ENCODE peak calls at places on chromosomes 11 and 22, in five cellular contexts. O, H, C, M and G are unnamed samples.

GRCh38 chr11:133821776-133822175 is 23.5 kb downstream of the SPATA19 start:
- DNase-seq in C (peak), M (peak), H (peak), O (no peak), G (peak)

GRCh38 chr11:44017443-44018126 is 30.2 kb upstream of the ACCSL start:
- DNase-seq in M (no peak), C (no peak), H (peak), O (no peak), G (no peak)

GRCh38 chr11:12606597-12606996 is 67.6 kb upstream of the TEAD1 start:
- DNase-seq in M (no peak), H (no peak), O (no peak), C (no peak), G (no peak)

GRCh38 chr11:123249354-123249753 is 54.3 kb upstream of the CLMP start:
- DNase-seq in C (no peak), O (no peak), M (no peak), H (no peak), G (no peak)

GRCh38 chr11:131038597-131038996 is 122.3 kb upstream of the SNX19 start:
- DNase-seq in O (no peak), M (no peak), C (peak), H (no peak), G (no peak)

GRCh38 chr11:102776454-102776853 is 4.0 kb downstream of the MMP10 start:
- DNase-seq in O (no peak), C (no peak), H (no peak), M (no peak), G (no peak)

GRCh38 chr11:10051868-10052586 is 242.0 kb downstream of the SBF2 start:
- DNase-seq in H (no peak), M (no peak), O (no peak), C (no peak), G (no peak)

GRCh38 chr11:35151241-35151640 is 12.3 kb downstream of the CD44 start:
- DNase-seq in C (no peak), O (no peak), M (no peak), H (no peak), G (no peak)

GRCh38 chr22:48354082-48354481 is 1473.6 kb downstream of the BRD1 start:
- DNase-seq in O (no peak), H (no peak), C (no peak), M (no peak), G (no peak)

GRCh38 chr11:46912526-46913150 is 5.7 kb downstream of the LRP4 start:
- DNase-seq in O (no peak), M (no peak), H (no peak), C (no peak), G (no peak)

GRCh38 chr11:119057000-119057769 is at the start of gene HYOU1:
- DNase-seq in C (peak), M (peak), O (peak), H (peak), G (peak)

GRCh38 chr11:62542750-62543567 is 3.6 kb downstream of the AHNAK start:
- DNase-seq in O (peak), H (peak), C (peak), M (peak), G (peak)

GRCh38 chr11:31810779-31811647 is at the start of gene PAX6:
- DNase-seq in H (no peak), M (no peak), C (peak), O (peak), G (no peak)

GRCh38 chr22:49261616-49262015 is 566.1 kb downstream of the BRD1 start:
- DNase-seq in H (peak), C (no peak), O (no peak), M (no peak), G (no peak)

GRCh38 chr11:109845437-109845836 is 247.8 kb upstream of the ZC3H12C start:
- DNase-seq in C (no peak), O (no peak), M (no peak), H (no peak), G (no peak)

GRCh38 chr11:111719379-111719778 is 46.8 kb downstream of the PPP2R1B start:
- DNase-seq in H (no peak), M (no peak), O (no peak), C (no peak), G (no peak)

GRCh38 chr11:47378011-47378835 is at the start of gene SPI1:
- DNase-seq in C (peak), H (peak), O (peak), M (peak), G (no peak)

GRCh38 chr11:120134106-120134930 is 3.6 kb downstream of the TRIM29 start:
- DNase-seq in C (no peak), H (peak), M (no peak), O (no peak), G (peak)

GRCh38 chr22:43858156-43858895 is 4.0 kb downstream of the SULT4A1 start:
- DNase-seq in M (no peak), H (no peak), C (no peak), O (no peak), G (no peak)

GRCh38 chr11:26950260-26950719 is 43.6 kb upstream of the FIBIN start:
- DNase-seq in H (peak), M (no peak), O (no peak), C (no peak), G (no peak)

GRCh38 chr22:29298641-29299040 is 7.8 kb upstream of the GAS2L1 start:
- DNase-seq in M (no peak), H (no peak), O (no peak), C (no peak), G (no peak)

GRCh38 chr11:96397863-96398262 is 8.1 kb downstream of the JRKL start:
- DNase-seq in M (no peak), H (no peak), C (no peak), O (no peak), G (no peak)

GRCh38 chr11:60756307-60757032 is at the start of gene MS4A15:
- DNase-seq in M (no peak), H (no peak), O (no peak), C (peak), G (no peak)

GRCh38 chr22:22748297-22748743 is 103.9 kb downstream of the GGTLC2 start:
- DNase-seq in H (peak), M (no peak), O (no peak), C (peak), G (peak)

GRCh38 chr11:40129276-40129675 is 1330.2 kb downstream of the LRRC4C start:
- DNase-seq in C (no peak), H (no peak), O (no peak), M (no peak), G (no peak)

GRCh38 chr11:78613053-78613813 is 38.6 kb upstream of the NARS2 start:
- DNase-seq in O (no peak), H (no peak), M (no peak), C (no peak), G (no peak)

GRCh38 chr22:40520562-40520961 is 116.0 kb downstream of the MRTFA start:
- DNase-seq in M (no peak), H (no peak), C (no peak), O (no peak), G (no peak)
- TF ChIP-seq POLR2AphosphoS5 in M (no peak), H (no peak), C (no peak), O (no peak), G (no peak)

GRCh38 chr11:77141475-77141874 is 13.4 kb downstream of the MYO7A start:
- DNase-seq in O (no peak), C (no peak), H (no peak), M (no peak), G (no peak)

GRCh38 chr11:77139201-77139600 is 11.2 kb downstream of the MYO7A start:
- DNase-seq in H (no peak), O (no peak), C (no peak), M (no peak), G (no peak)

GRCh38 chr11:77141034-77141433 is 13.0 kb downstream of the MYO7A start:
- DNase-seq in O (no peak), C (no peak), H (no peak), M (no peak), G (no peak)

GRCh38 chr11:77142091-77142975 is 14.3 kb downstream of the MYO7A start:
- DNase-seq in M (no peak), O (no peak), C (no peak), H (no peak), G (no peak)

DNA sequence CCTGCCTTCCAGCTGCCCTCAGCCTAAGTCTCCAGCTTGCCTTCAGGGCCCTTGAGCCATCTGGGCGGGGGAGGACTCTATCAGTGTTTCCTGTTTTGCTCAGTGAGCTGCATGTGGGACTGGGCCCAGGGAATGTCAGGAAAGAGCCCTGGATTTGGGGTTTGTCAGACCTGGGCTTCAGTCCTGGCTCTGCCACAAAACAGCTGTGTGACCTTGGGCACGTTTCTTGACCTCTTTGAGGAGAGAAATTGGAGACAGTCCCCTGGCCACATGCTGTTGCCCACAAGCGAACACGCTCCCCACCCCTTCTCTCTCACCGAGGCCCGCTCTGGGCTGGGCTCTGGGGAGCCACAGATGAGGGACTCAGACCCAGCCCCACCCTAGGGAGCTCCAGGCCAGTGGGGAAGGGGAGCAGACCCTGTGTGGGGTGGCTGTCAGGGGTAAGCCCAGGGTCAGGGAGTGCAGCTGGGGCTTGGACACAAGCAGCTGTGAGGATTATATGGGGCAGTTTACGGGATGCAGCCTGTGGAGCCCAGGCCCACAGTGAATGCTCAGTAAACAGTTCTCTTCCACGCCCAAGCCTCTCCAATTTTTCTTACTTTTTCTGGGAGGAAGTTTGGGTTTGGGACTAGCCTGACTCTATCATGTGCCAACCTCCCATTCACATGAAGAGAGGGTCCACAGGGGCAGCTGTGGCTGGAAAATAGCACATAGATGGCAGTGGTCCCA is 12.3 kb downstream of the MYO7A start:
- DNase-seq in H (no peak), M (no peak), C (no peak), O (no peak), G (no peak)
- TF ChIP-seq POLR2AphosphoS5 in H (no peak), M (no peak), C (no peak), O (no peak), G (no peak)

GRCh38 chr22:38316340-38317236 is 645 bp downstream of the CSNK1E start:
- DNase-seq in M (peak), C (peak), H (peak), O (no peak), G (peak)
- TF ChIP-seq POLR2AphosphoS5 in M (no peak), C (no peak), H (no peak), O (peak), G (peak)

DNA sequence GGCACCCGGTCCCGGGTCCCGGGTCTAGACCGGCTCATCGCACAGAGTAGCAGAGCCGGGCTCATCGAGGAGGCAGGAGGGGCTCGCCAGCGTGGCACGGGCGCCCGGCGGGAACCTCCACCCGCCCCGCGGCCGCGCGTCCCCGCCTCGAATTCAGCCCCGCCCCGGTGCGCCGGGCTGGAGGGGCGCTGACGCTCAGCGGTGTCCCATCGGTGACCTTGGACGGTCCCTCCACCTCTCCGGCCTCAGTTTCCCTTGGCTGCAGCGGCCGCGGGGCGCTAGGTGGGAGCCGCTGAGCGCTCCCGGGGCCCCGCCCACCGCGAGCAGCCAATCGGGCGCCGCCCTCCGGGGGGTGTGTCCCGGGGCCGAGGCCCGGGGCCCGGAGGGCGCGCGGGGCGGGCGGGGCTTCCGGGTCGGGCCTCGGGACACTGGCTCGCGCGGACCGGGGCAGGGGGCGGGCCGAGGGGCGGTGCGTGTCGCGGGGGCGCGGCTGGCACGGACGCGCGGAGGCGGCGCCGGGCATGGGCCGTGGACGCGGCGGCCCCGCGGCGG is at the start of gene PPARA:
- DNase-seq in M (peak), H (peak), C (peak), O (no peak), G (peak)
- TF ChIP-seq POLR2AphosphoS5 in M (no peak), H (peak), C (no peak), O (no peak), G (no peak)

GRCh38 chr22:18023509-18024275 is 669 bp downstream of the MICAL3 start:
- DNase-seq in C (peak), O (no peak), M (peak), H (peak), G (peak)
- TF ChIP-seq POLR2AphosphoS5 in C (no peak), O (no peak), M (no peak), H (peak), G (peak)

GRCh38 chr11:57325735-57326048 is 940 bp upstream of the TNKS1BP1 start:
- DNase-seq in M (no peak), C (no peak), H (peak), O (no peak), G (peak)
- TF ChIP-seq POLR2AphosphoS5 in M (no peak), C (no peak), H (peak), O (no peak), G (peak)

GRCh38 chr11:106998126-106998525 is 20.1 kb downstream of the GUCY1A2 start:
- DNase-seq in H (no peak), C (no peak), M (no peak), O (no peak), G (no peak)
- TF ChIP-seq POLR2AphosphoS5 in H (no peak), C (no peak), M (no peak), O (no peak), G (no peak)

DNA sequence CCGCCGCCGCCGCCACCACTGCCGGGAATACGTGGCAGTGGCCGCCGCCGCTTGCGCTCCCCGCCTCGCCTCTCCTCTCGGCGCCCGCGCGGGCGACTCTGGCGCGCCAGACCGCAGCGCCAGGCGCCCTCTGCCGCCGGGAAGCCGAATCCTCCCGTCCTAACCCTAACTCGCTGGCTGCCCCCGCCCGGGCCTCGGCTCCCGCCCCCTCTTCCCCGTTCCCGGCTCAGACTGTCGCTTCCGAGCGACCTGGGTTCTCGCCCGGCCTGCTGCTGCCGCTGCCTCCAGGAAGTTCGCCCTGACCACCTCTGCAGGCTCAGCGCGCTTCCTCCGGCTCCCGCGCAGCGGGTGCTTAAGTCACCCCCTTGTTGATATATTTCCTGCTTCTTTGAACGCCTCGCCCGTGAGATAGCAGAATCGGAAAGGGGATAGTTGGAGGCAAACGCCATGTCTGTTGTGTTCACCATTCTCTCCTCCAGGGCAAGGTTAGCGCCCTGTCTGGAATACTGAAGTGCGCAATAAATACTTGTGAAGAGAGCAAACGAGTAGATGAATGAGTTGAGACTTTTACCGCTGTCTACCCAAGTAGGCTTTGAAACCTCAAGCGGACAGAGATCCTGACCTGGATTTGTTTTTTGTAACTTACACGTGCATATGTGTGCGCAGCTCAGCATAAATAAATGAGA is at the start of gene SMCO4:
- DNase-seq in C (peak), O (no peak), M (peak), H (peak), G (peak)
- TF ChIP-seq POLR2AphosphoS5 in C (no peak), O (no peak), M (no peak), H (peak), G (peak)

GRCh38 chr22:24420072-24420976 is 7.1 kb upstream of the ADORA2A start:
- DNase-seq in C (no peak), M (no peak), H (no peak), O (no peak), G (no peak)
- TF ChIP-seq POLR2AphosphoS5 in C (no peak), M (no peak), H (peak), O (no peak), G (no peak)